ENCODE peak calls at places on chromosomes 16 and 17, in five cellular contexts. S, R, T, U and A are unnamed samples.

GRCh38 chr16:74867281-74867849 is 92.7 kb upstream of the FA2H start:
- DNase-seq in R (no peak), T (no peak), U (no peak), S (no peak), A (no peak)

GRCh38 chr17:7435676-7436555 is 681 bp downstream of the TMEM102 start:
- DNase-seq in U (peak; percentile 69), S (peak; percentile 53), T (peak; percentile 94), R (peak; percentile 46), A (peak; percentile 63)

GRCh38 chr17:63646492-63646815 is 24.2 kb downstream of the MAP3K3 start:
- DNase-seq in S (no peak), U (no peak), R (no peak), T (no peak), A (no peak)

GRCh38 chr16:69836252-69836651 is 74.1 kb downstream of the WWP2 start:
- DNase-seq in R (no peak), S (no peak), U (no peak), T (no peak), A (no peak)

GRCh38 chr16:88790312-88791150 is 5.5 kb upstream of the PIEZO1 start:
- DNase-seq in S (no peak), T (no peak), U (peak; percentile 77), R (no peak), A (no peak)

GRCh38 chr17:29931253-29931932 is 1.4 kb upstream of the SSH2 start:
- DNase-seq in T (peak; percentile 72), U (peak; percentile 64), S (peak; percentile 64), R (peak; percentile 91), A (peak; percentile 86)

GRCh38 chr16:80619824-80620223 is 79.0 kb downstream of the DYNLRB2 start:
- DNase-seq in U (no peak), R (no peak), S (no peak), T (peak; percentile 23), A (no peak)

GRCh38 chr16:1723450-1724147 is 17.6 kb downstream of the MAPK8IP3 start:
- DNase-seq in U (no peak), T (peak; percentile 81), R (peak; percentile 47), S (peak; percentile 62), A (peak; percentile 47)

GRCh38 chr17:3418222-3418621 is 7.1 kb downstream of the OR3A3 start:
- DNase-seq in U (no peak), R (no peak), S (no peak), T (no peak), A (no peak)

GRCh38 chr17:33978889-33979288 is 276.2 kb upstream of the CCL2 start:
- DNase-seq in T (no peak), R (no peak), S (no peak), U (no peak), A (no peak)

GRCh38 chr17:58120195-58120822 is 27.9 kb upstream of the OR4D1 start:
- DNase-seq in S (no peak), T (peak; percentile 92), U (no peak), R (peak; percentile 90), A (peak; percentile 86)

GRCh38 chr17:63834431-63835166 is 7.1 kb upstream of the FTSJ3 start:
- DNase-seq in S (peak; percentile 59), R (peak; percentile 83), U (peak; percentile 48), T (peak; percentile 95), A (peak; percentile 82)

GRCh38 chr17:9432121-9432866 is 143.3 kb downstream of the STX8 start:
- DNase-seq in U (no peak), S (no peak), T (no peak), R (no peak), A (no peak)

GRCh38 chr16:20818929-20819585 is 12.7 kb downstream of the REXO5 start:
- DNase-seq in S (no peak), U (no peak), R (no peak), T (no peak), A (no peak)

GRCh38 chr16:58814348-58814801 is 80.3 kb upstream of the GOT2 start:
- DNase-seq in T (peak; percentile 75), R (peak; percentile 75), S (peak; percentile 61), U (no peak), A (peak; percentile 74)

GRCh38 chr16:68901910-68902309 is 58.6 kb downstream of the TANGO6 start:
- DNase-seq in T (no peak), S (no peak), R (no peak), U (no peak), A (no peak)

GRCh38 chr17:38461683-38462082 is 33.4 kb downstream of the ARHGAP23 start:
- DNase-seq in T (no peak), U (no peak), S (no peak), R (no peak), A (no peak)

GRCh38 chr17:21280081-21280518 is 4.4 kb upstream of the MAP2K3 start:
- DNase-seq in T (peak; percentile 99), R (peak; percentile 88), S (peak; percentile 96), U (peak; percentile 89), A (peak; percentile 87)

GRCh38 chr17:66115246-66115645 is 76.7 kb downstream of the CEP112 start:
- DNase-seq in S (no peak), R (no peak), U (no peak), T (no peak), A (no peak)

GRCh38 chr17:80861892-80862291 is 129.7 kb upstream of the CHMP6 start:
- DNase-seq in U (peak; percentile 25), R (peak; percentile 25), S (peak; percentile 47), T (peak; percentile 83), A (peak; percentile 53)

GRCh38 chr17:1896243-1897163 is 66.7 kb downstream of the RPA1 start:
- DNase-seq in T (no peak), R (no peak), U (no peak), S (no peak), A (no peak)

GRCh38 chr16:83837566-83837965 is 29.8 kb downstream of the HSBP1 start:
- DNase-seq in S (no peak), R (no peak), T (no peak), U (no peak), A (no peak)

GRCh38 chr17:27199948-27200347 is 94.0 kb upstream of the WSB1 start:
- DNase-seq in T (no peak), R (no peak), U (no peak), S (no peak), A (no peak)

GRCh38 chr17:27889711-27890251 is 3.4 kb downstream of the LYRM9 start:
- DNase-seq in T (no peak), U (no peak), R (no peak), S (no peak), A (no peak)

GRCh38 chr16:81585785-81586184 is 141.2 kb downstream of the CMIP start:
- DNase-seq in S (no peak), U (no peak), T (peak; percentile 83), R (peak; percentile 12), A (peak; percentile 49)

GRCh38 chr17:57393368-57393767 is 137.0 kb downstream of the MSI2 start:
- DNase-seq in S (no peak), R (no peak), U (no peak), T (no peak), A (no peak)

GRCh38 chr17:57527437-57528083 is 217.5 kb downstream of the CCDC182 start:
- DNase-seq in U (no peak), R (no peak), S (no peak), T (no peak), A (peak; percentile 92)

GRCh38 chr16:3611145-3611977 is at the start of gene SLX4:
- DNase-seq in T (peak; percentile 95), S (peak; percentile 91), U (peak; percentile 90), R (peak; percentile 96), A (peak; percentile 98)

GRCh38 chr16:47213761-47214440 is 70.2 kb upstream of the NETO2 start:
- DNase-seq in U (no peak), T (no peak), S (no peak), R (no peak), A (no peak)

GRCh38 chr17:39676198-39676819 is 8.1 kb downstream of the PNMT start:
- DNase-seq in T (peak; percentile 87), U (peak; percentile 87), R (peak; percentile 88), S (no peak), A (no peak)

GRCh38 chr16:58500329-58501241 is 642 bp downstream of the NDRG4 start:
- DNase-seq in S (peak; percentile 48), U (no peak), T (peak; percentile 83), R (peak; percentile 37), A (peak; percentile 52)

GRCh38 chr17:32588982-32589381 is 102.2 kb downstream of the CDK5R1 start:
- DNase-seq in R (no peak), S (no peak), U (no peak), T (peak; percentile 84), A (peak; percentile 41)
- TF ChIP-seq CTCF in R (peak; percentile 11), S (peak; percentile 50), U (no peak), T (peak; percentile 84), A (peak; percentile 53)

GRCh38 chr16:546909-547770 is 13.1 kb upstream of the PRR35 start:
- DNase-seq in U (peak; percentile 77), S (peak; percentile 75), R (peak; percentile 68), T (peak; percentile 87), A (peak; percentile 82)
- TF ChIP-seq CTCF in U (peak; percentile 70), S (peak; percentile 25), R (peak; percentile 39), T (peak; percentile 71), A (peak; percentile 66)

GRCh38 chr17:78112508-78113471 is 15.8 kb downstream of the TMC6 start:
- DNase-seq in R (peak; percentile 74), S (peak; percentile 92), U (peak; percentile 72), T (peak; percentile 99), A (peak; percentile 76)

GRCh38 chr17:78111012-78111726 is 17.4 kb downstream of the TMC6 start:
- DNase-seq in R (no peak), U (no peak), S (peak; percentile 8), T (no peak), A (no peak)

GRCh38 chr17:78110363-78111011 is 18.1 kb downstream of the TMC6 start:
- DNase-seq in U (no peak), T (peak; percentile 50), S (no peak), R (no peak), A (no peak)

GRCh38 chr17:78113804-78114785 is 14.5 kb downstream of the TMC6 start:
- DNase-seq in U (no peak), S (no peak), R (no peak), T (no peak), A (no peak)

DNA sequence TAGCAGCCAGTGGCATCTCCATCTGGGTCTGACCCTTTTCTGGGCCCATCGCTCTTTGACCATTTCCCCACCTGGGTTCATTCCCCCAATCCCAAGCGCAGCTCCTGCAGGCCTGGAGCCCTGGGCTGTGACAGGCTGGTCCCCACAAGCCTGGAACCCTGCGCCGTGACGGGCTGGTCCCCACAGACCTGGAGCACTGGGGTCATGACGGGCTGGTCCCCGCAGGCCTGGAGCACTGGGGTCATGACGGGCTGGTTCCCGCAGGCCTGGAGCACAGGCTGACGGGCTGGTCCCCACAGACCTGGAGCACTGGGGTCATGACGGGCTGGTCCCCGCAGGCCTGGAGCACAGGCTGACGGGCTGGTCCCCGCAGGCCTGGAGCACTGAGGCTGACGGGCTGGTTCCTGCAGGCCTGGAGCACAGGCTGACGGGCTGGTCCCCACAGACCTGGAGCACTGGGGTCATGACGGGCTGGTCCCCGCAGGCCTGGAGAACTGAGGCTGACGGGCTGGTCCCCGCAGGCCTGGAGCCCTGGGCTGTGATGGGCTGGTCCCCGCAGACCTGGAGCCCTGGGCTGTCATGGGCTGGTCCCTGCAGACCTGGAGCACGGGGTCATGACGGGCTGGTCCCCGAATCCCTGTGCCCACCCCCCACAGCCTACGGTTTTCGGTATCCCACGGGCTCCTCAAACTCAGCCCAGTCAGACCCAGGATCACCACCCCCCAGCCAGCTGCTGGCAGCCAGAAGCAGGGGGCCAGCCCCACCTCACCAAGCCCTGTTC is 16.6 kb downstream of the TMC6 start:
- DNase-seq in R (no peak), T (no peak), S (peak; percentile 19), U (no peak), A (no peak)
- TF ChIP-seq CTCF in R (no peak), T (no peak), S (no peak), U (no peak), A (no peak)

DNA sequence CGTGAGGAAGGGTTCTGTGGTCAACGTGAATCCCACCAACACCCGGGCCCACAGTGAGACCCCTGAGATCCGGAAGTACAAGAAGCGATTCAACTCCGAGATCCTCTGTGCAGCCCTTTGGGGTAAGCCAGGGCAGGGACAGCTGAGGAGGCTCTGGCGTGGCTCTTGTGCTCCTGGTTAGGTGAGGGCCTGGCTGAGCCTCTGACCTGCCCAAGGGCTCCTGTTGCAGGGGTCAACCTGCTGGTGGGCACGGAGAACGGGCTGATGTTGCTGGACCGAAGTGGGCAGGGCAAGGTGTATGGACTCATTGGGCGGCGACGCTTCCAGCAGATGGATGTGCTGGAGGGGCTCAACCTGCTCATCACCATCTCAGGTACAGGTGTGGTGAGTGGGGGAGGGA is 4.2 kb upstream of the C17orf107 start:
- DNase-seq in U (no peak), R (no peak), T (peak; percentile 44), S (no peak), A (no peak)
- TF ChIP-seq CTCF in U (no peak), R (no peak), T (no peak), S (no peak), A (no peak)